ENCODE peak calls at places on chromosome 10, in eight cellular contexts. One of them, this sample, is unnamed. For H3K27me3, the result is how much of the 10 kb centered on the place peaks cover.

GRCh38 chr10:22133640-22134624 is 83.9 kb downstream of the EBLN1 start:
- DNase-seq in neural progenitor cell: no peak
- DNase-seq in BJ: no peak
- DNase-seq in naive thymus-derived CD4-positive, alpha-beta T cell: no peak
- DNase-seq in fibroblast of lung: no peak
- DNase-seq in small intestine: no peak
- DNase-seq in astrocyte: no peak
- DNase-seq in psoas muscle: no peak
- DNase-seq in this sample: peak

GRCh38 chr10:131748831-131749766 is 151.7 kb upstream of the PPP2R2D start:
- DNase-seq in neural progenitor cell: peak
- DNase-seq in fibroblast of lung: no peak
- DNase-seq in naive thymus-derived CD4-positive, alpha-beta T cell: no peak
- DNase-seq in psoas muscle: peak
- DNase-seq in BJ: no peak
- DNase-seq in small intestine: peak
- DNase-seq in astrocyte: no peak
- DNase-seq in this sample: no peak

GRCh38 chr10:3887885-3888476 is 103.0 kb upstream of the KLF6 start:
- DNase-seq in BJ: peak
- DNase-seq in naive thymus-derived CD4-positive, alpha-beta T cell: no peak
- DNase-seq in small intestine: peak
- DNase-seq in fibroblast of lung: peak
- DNase-seq in neural progenitor cell: peak
- DNase-seq in astrocyte: peak
- DNase-seq in psoas muscle: no peak
- DNase-seq in this sample: no peak

GRCh38 chr10:30553625-30554442 is 75.7 kb downstream of the LYZL2 start:
- DNase-seq in BJ: peak
- DNase-seq in astrocyte: no peak
- DNase-seq in neural progenitor cell: peak
- DNase-seq in psoas muscle: peak
- DNase-seq in fibroblast of lung: peak
- DNase-seq in small intestine: peak
- DNase-seq in naive thymus-derived CD4-positive, alpha-beta T cell: no peak
- DNase-seq in this sample: no peak

GRCh38 chr10:60114765-60115586 is 208.6 kb upstream of the CCDC6 start:
- DNase-seq in neural progenitor cell: peak
- DNase-seq in BJ: peak
- DNase-seq in naive thymus-derived CD4-positive, alpha-beta T cell: peak
- DNase-seq in psoas muscle: no peak
- DNase-seq in astrocyte: peak
- DNase-seq in small intestine: peak
- DNase-seq in fibroblast of lung: peak
- DNase-seq in this sample: peak

GRCh38 chr10:71486465-71487114 is 89.9 kb downstream of the CDH23 start:
- DNase-seq in small intestine: peak
- DNase-seq in psoas muscle: no peak
- DNase-seq in naive thymus-derived CD4-positive, alpha-beta T cell: peak
- DNase-seq in fibroblast of lung: peak
- DNase-seq in neural progenitor cell: peak
- DNase-seq in astrocyte: peak
- DNase-seq in BJ: no peak
- DNase-seq in this sample: peak

GRCh38 chr10:3395487-3395886 is 222.9 kb upstream of the PITRM1 start:
- DNase-seq in psoas muscle: no peak
- DNase-seq in BJ: no peak
- DNase-seq in small intestine: no peak
- DNase-seq in neural progenitor cell: no peak
- DNase-seq in fibroblast of lung: no peak
- DNase-seq in astrocyte: no peak
- DNase-seq in naive thymus-derived CD4-positive, alpha-beta T cell: no peak
- DNase-seq in this sample: no peak

GRCh38 chr10:47322300-47323061 is at the start of gene GDF2:
- DNase-seq in fibroblast of lung: no peak
- DNase-seq in neural progenitor cell: no peak
- DNase-seq in astrocyte: no peak
- DNase-seq in psoas muscle: peak
- DNase-seq in small intestine: no peak
- DNase-seq in BJ: no peak
- DNase-seq in naive thymus-derived CD4-positive, alpha-beta T cell: no peak
- DNase-seq in this sample: no peak

GRCh38 chr10:46530249-46531186 is 25.9 kb downstream of the GPRIN2 start:
- DNase-seq in small intestine: no peak
- DNase-seq in BJ: peak
- DNase-seq in fibroblast of lung: peak
- DNase-seq in psoas muscle: peak
- DNase-seq in astrocyte: peak
- DNase-seq in naive thymus-derived CD4-positive, alpha-beta T cell: no peak
- DNase-seq in neural progenitor cell: no peak
- DNase-seq in this sample: no peak

GRCh38 chr10:1440897-1441296 is 296.4 kb downstream of the ADARB2 start:
- DNase-seq in naive thymus-derived CD4-positive, alpha-beta T cell: no peak
- DNase-seq in neural progenitor cell: no peak
- DNase-seq in astrocyte: no peak
- DNase-seq in small intestine: peak
- DNase-seq in fibroblast of lung: no peak
- DNase-seq in psoas muscle: no peak
- DNase-seq in BJ: no peak
- DNase-seq in this sample: no peak

GRCh38 chr10:126059101-126059826 is 162.9 kb downstream of the FANK1 start:
- DNase-seq in small intestine: no peak
- DNase-seq in fibroblast of lung: peak
- DNase-seq in astrocyte: peak
- DNase-seq in neural progenitor cell: no peak
- DNase-seq in naive thymus-derived CD4-positive, alpha-beta T cell: no peak
- DNase-seq in BJ: peak
- DNase-seq in psoas muscle: no peak
- DNase-seq in this sample: no peak

GRCh38 chr10:89382757-89383156 is 4.9 kb downstream of the IFIT1B start:
- DNase-seq in fibroblast of lung: no peak
- DNase-seq in psoas muscle: no peak
- DNase-seq in small intestine: no peak
- DNase-seq in astrocyte: peak
- DNase-seq in naive thymus-derived CD4-positive, alpha-beta T cell: no peak
- DNase-seq in BJ: no peak
- DNase-seq in neural progenitor cell: no peak
- DNase-seq in this sample: no peak

GRCh38 chr10:14588084-14588937 is 186.4 kb downstream of the FAM107B start:
- DNase-seq in astrocyte: peak
- DNase-seq in BJ: peak
- DNase-seq in small intestine: no peak
- DNase-seq in neural progenitor cell: no peak
- DNase-seq in psoas muscle: no peak
- DNase-seq in fibroblast of lung: peak
- DNase-seq in naive thymus-derived CD4-positive, alpha-beta T cell: peak
- DNase-seq in this sample: peak

GRCh38 chr10:115657161-115657850 is 564.1 kb downstream of the ATRNL1 start:
- DNase-seq in astrocyte: peak
- DNase-seq in fibroblast of lung: peak
- DNase-seq in small intestine: no peak
- DNase-seq in neural progenitor cell: no peak
- DNase-seq in naive thymus-derived CD4-positive, alpha-beta T cell: no peak
- DNase-seq in psoas muscle: no peak
- DNase-seq in BJ: no peak
- DNase-seq in this sample: no peak

GRCh38 chr10:30828227-30828626 is 198.7 kb upstream of the LYZL2 start:
- DNase-seq in naive thymus-derived CD4-positive, alpha-beta T cell: no peak
- DNase-seq in psoas muscle: no peak
- DNase-seq in astrocyte: no peak
- DNase-seq in neural progenitor cell: no peak
- DNase-seq in BJ: no peak
- DNase-seq in small intestine: no peak
- DNase-seq in fibroblast of lung: no peak
- DNase-seq in this sample: no peak

DNA sequence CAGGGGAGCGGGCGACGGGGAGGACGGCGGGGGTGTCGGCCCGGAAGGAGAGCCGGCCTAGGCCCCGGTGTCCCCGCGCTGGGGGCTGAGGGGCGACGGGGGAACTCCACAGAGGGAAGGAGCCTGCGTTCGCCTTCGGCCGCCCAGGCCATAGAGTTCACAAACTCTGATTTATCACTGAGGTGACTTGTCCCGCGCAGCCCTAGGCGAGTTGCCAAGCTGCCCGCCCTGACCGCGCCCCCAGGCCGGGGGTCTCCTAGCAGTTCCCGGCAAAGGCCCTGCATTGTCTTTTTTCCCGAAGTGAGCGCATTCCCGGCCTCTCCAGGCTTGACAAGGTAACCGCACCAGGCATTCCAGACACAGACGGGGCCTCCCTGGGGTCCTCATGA is 2.9 kb upstream of the NKX6-2 start:
- DNase-seq in naive thymus-derived CD4-positive, alpha-beta T cell: no peak
- DNase-seq in fibroblast of lung: no peak
- DNase-seq in neural progenitor cell: peak
- DNase-seq in BJ: no peak
- DNase-seq in small intestine: no peak
- DNase-seq in astrocyte: no peak
- DNase-seq in psoas muscle: peak
- DNase-seq in this sample: no peak
- H3K27me3 ChIP-seq in naive thymus-derived CD4-positive, alpha-beta T cell: under half
- H3K27me3 ChIP-seq in fibroblast of lung: under half
- H3K27me3 ChIP-seq in neural progenitor cell: half or more
- H3K27me3 ChIP-seq in BJ: under half
- H3K27me3 ChIP-seq in small intestine: under half
- H3K27me3 ChIP-seq in astrocyte: under half
- H3K27me3 ChIP-seq in psoas muscle: under half
- H3K27me3 ChIP-seq in this sample: half or more

GRCh38 chr10:84181631-84182030 is 8.0 kb downstream of the GPR15LG start:
- DNase-seq in BJ: no peak
- DNase-seq in small intestine: no peak
- DNase-seq in neural progenitor cell: no peak
- DNase-seq in psoas muscle: no peak
- DNase-seq in naive thymus-derived CD4-positive, alpha-beta T cell: no peak
- DNase-seq in astrocyte: no peak
- DNase-seq in fibroblast of lung: no peak
- DNase-seq in this sample: no peak
- H3K27me3 ChIP-seq in BJ: under half
- H3K27me3 ChIP-seq in small intestine: under half
- H3K27me3 ChIP-seq in neural progenitor cell: under half
- H3K27me3 ChIP-seq in psoas muscle: under half
- H3K27me3 ChIP-seq in naive thymus-derived CD4-positive, alpha-beta T cell: under half
- H3K27me3 ChIP-seq in astrocyte: under half
- H3K27me3 ChIP-seq in fibroblast of lung: under half
- H3K27me3 ChIP-seq in this sample: under half

DNA sequence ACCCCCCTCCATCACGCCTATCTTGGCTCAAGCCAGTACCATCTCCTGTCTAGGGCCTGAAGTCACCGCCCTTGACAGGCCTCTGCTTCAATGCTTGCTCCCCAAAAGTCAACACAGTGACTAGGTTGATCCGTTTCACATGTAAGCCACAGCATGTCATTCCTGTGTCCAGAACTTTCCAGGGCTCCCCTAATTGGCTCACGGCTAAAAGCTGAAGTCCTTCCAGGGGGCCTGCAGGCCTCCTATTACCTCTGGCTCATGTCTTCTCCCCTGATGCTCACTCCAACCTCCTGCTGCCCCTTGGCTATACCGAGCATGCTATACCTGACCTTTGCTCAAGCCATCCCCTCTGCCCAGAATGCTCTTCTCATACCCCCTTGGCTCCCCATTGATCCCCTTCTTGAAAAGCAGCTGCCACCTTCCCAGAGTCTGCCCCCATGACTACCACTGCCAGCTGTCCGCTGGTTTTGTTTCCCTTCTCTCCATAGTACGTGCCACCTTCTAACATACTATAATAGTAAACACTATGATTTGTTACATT is 39.1 kb downstream of the CPXM2 start:
- DNase-seq in astrocyte: no peak
- DNase-seq in small intestine: no peak
- DNase-seq in psoas muscle: no peak
- DNase-seq in fibroblast of lung: no peak
- DNase-seq in BJ: no peak
- DNase-seq in neural progenitor cell: no peak
- DNase-seq in naive thymus-derived CD4-positive, alpha-beta T cell: no peak
- DNase-seq in this sample: no peak
- H3K27me3 ChIP-seq in astrocyte: under half
- H3K27me3 ChIP-seq in small intestine: under half
- H3K27me3 ChIP-seq in psoas muscle: under half
- H3K27me3 ChIP-seq in fibroblast of lung: under half
- H3K27me3 ChIP-seq in BJ: under half
- H3K27me3 ChIP-seq in neural progenitor cell: under half
- H3K27me3 ChIP-seq in naive thymus-derived CD4-positive, alpha-beta T cell: under half
- H3K27me3 ChIP-seq in this sample: under half

GRCh38 chr10:78953124-78954008 is 115.4 kb upstream of the ZMIZ1 start:
- DNase-seq in small intestine: no peak
- DNase-seq in BJ: no peak
- DNase-seq in psoas muscle: peak
- DNase-seq in naive thymus-derived CD4-positive, alpha-beta T cell: no peak
- DNase-seq in neural progenitor cell: no peak
- DNase-seq in fibroblast of lung: peak
- DNase-seq in astrocyte: peak
- DNase-seq in this sample: no peak
- H3K27me3 ChIP-seq in small intestine: under half
- H3K27me3 ChIP-seq in BJ: under half
- H3K27me3 ChIP-seq in psoas muscle: under half
- H3K27me3 ChIP-seq in naive thymus-derived CD4-positive, alpha-beta T cell: under half
- H3K27me3 ChIP-seq in neural progenitor cell: under half
- H3K27me3 ChIP-seq in fibroblast of lung: under half
- H3K27me3 ChIP-seq in astrocyte: under half
- H3K27me3 ChIP-seq in this sample: under half